ENCODE peak calls at places on chromosome 2, in nine cellular contexts. D is MCF 10A; I is stimulated activated CD4-positive, alpha-beta T cell treated with anti-CD3 and anti-CD28 coated beads, Interleukin-12 subunit alpha, Interleukin-12 subunit beta, amount 100 ng/mL, for 48 hours; Z is RPMI7951; V is HEK293T; B is lower lobe of right lung; C is frontal cortex; H is NCI-H2081; W is lower leg skin. M is an unnamed sample.

GRCh38 chr2:17599617-17600016 is 59.1 kb downstream of the VSNL1 start:
- DNase-seq in D (peak; percentile 48), I (no peak), Z (no peak), V (no peak), B (no peak), C (no peak), H (no peak), W (no peak), M (peak; percentile 4)

GRCh38 chr2:83081835-83082522 is 1377.1 kb downstream of the SUCLG1 start:
- DNase-seq in D (peak; percentile 29), I (no peak), Z (peak; percentile 49), V (no peak), B (no peak), C (no peak), H (peak; percentile 92), W (no peak), M (no peak)

GRCh38 chr2:15948704-15948957 is 8.3 kb downstream of the MYCN start:
- DNase-seq in D (no peak), I (no peak), Z (no peak), V (no peak), B (no peak), C (no peak), H (no peak), W (no peak), M (no peak)

GRCh38 chr2:239282448-239283287 is 118.2 kb downstream of the HDAC4 start:
- DNase-seq in D (no peak), I (no peak), Z (no peak), V (no peak), B (no peak), C (no peak), H (no peak), W (no peak), M (no peak)

GRCh38 chr2:222318026-222318711 is 19.4 kb upstream of the PAX3 start:
- DNase-seq in D (peak; percentile 84), I (no peak), Z (peak; percentile 89), V (peak; percentile 81), B (no peak), C (no peak), H (peak; percentile 91), W (no peak), M (peak; percentile 81)

GRCh38 chr2:33316314-33316713 is 160.1 kb upstream of the RASGRP3 start:
- DNase-seq in D (no peak), I (no peak), Z (no peak), V (no peak), B (no peak), C (no peak), H (no peak), W (no peak), M (no peak)

GRCh38 chr2:44570777-44571176 is 209.0 kb downstream of the CAMKMT start:
- DNase-seq in D (no peak), I (no peak), Z (no peak), V (no peak), B (no peak), C (no peak), H (no peak), W (no peak), M (no peak)

GRCh38 chr2:218879881-218880748 is 537 bp upstream of the WNT10A start:
- DNase-seq in D (no peak), I (no peak), Z (no peak), V (no peak), B (peak; percentile 68), C (peak; percentile 69), H (peak; percentile 86), W (no peak), M (no peak)

GRCh38 chr2:5839563-5839962 is 147.4 kb downstream of the SOX11 start:
- DNase-seq in D (no peak), I (no peak), Z (no peak), V (no peak), B (no peak), C (no peak), H (no peak), W (no peak), M (no peak)

M was measured in renal cortical epithelial cell.